ENCODE peak calls at places on chromosome 4, in ten cellular contexts. Y, P, E, M, W, N, G, R, U and Q are unnamed samples.

GRCh38 chr4:117491531-117491930 is 406.2 kb upstream of the TRAM1L1 start:
- DNase-seq in Y (no peak), P (no peak), E (no peak), M (no peak), W (no peak), N (no peak), G (no peak), R (no peak), U (no peak), Q (no peak)

GRCh38 chr4:73376962-73377361 is 27.1 kb upstream of the ALB start:
- DNase-seq in Y (no peak), P (no peak), E (no peak), M (no peak), W (no peak), N (no peak), G (no peak), R (no peak), U (no peak), Q (no peak)

GRCh38 chr4:54173281-54173912 is 55.7 kb upstream of the PDGFRA start:
- DNase-seq in Y (no peak), P (no peak), E (no peak), M (no peak), W (no peak), N (no peak), G (no peak), R (no peak), U (no peak), Q (peak; percentile 42)

GRCh38 chr4:62835579-62835978 is 1573.7 kb downstream of the TECRL start:
- DNase-seq in Y (no peak), P (no peak), E (no peak), M (no peak), W (no peak), N (no peak), G (no peak), R (no peak), U (no peak), Q (no peak)

GRCh38 chr4:169841776-169842175 is 84.0 kb upstream of the HPF1 start:
- DNase-seq in Y (no peak), P (no peak), E (no peak), M (no peak), W (no peak), N (no peak), G (no peak), R (no peak), U (no peak), Q (no peak)

GRCh38 chr4:18508801-18509200 is 487.2 kb upstream of the LCORL start:
- DNase-seq in Y (no peak), P (no peak), E (no peak), M (no peak), W (no peak), N (no peak), G (no peak), R (no peak), U (no peak), Q (no peak)

GRCh38 chr4:128310266-128310697 is 22.7 kb upstream of the PGRMC2 start:
- DNase-seq in Y (no peak), P (no peak), E (peak; percentile 34), M (no peak), W (no peak), N (no peak), G (peak; percentile 75), R (no peak), U (no peak), Q (no peak)

GRCh38 chr4:73259552-73260140 is 1.0 kb upstream of the ANKRD17 start:
- DNase-seq in Y (no peak), P (no peak), E (peak; percentile 38), M (no peak), W (peak; percentile 54), N (no peak), G (no peak), R (peak; percentile 51), U (no peak), Q (peak; percentile 2)

GRCh38 chr4:108449139-108449538 is 171.2 kb upstream of the RPL34 start:
- DNase-seq in Y (no peak), P (no peak), E (no peak), M (no peak), W (no peak), N (no peak), G (no peak), R (no peak), U (no peak), Q (no peak)

GRCh38 chr4:108450236-108450898 is 170.0 kb upstream of the RPL34 start:
- DNase-seq in Y (no peak), P (no peak), E (no peak), M (no peak), W (no peak), N (no peak), G (no peak), R (no peak), U (no peak), Q (no peak)

GRCh38 chr4:108443585-108443984 is 176.8 kb upstream of the RPL34 start:
- DNase-seq in Y (no peak), P (no peak), E (no peak), M (no peak), W (no peak), N (no peak), G (no peak), R (no peak), U (no peak), Q (no peak)

DNA sequence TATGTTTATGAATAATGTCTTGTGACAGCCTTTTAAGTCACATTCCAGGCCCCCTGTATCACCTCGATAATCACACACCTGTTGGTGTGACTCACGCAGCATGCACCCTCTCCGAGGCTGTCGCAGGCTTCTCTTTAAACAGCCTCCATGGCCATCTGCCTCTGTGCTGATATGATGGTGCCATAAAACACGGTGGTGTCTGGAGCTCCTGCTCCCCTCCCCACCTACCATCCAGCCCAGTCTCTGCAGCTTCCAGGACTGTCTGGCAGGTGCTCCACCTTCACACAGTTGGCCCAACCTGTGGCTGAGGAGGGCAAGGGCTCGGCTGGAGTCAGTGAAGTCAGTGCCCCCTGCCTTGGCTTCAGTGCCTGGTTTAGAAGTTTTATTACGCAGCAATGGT is 173.8 kb upstream of the RPL34 start:
- DNase-seq in Y (no peak), P (no peak), E (peak; percentile 78), M (no peak), W (no peak), N (no peak), G (peak; percentile 45), R (no peak), U (no peak), Q (no peak)
- H3K27me3 ChIP-seq in Y (no peaks in the 10 kb centered on the region), P (no peaks in the 10 kb centered on the region), E (no peaks in the 10 kb centered on the region), M (no peaks in the 10 kb centered on the region), W (no peaks in the 10 kb centered on the region), N (no peaks in the 10 kb centered on the region), G (no peaks in the 10 kb centered on the region), R (no peaks in the 10 kb centered on the region), U (no peaks in the 10 kb centered on the region), Q (no peaks in the 10 kb centered on the region)

GRCh38 chr4:158622251-158622650 is 49.4 kb downstream of the C4orf46 start:
- DNase-seq in Y (no peak), P (no peak), E (no peak), M (no peak), W (no peak), N (no peak), G (no peak), R (no peak), U (no peak), Q (no peak)

GRCh38 chr4:158624889-158625478 is 46.7 kb downstream of the C4orf46 start:
- DNase-seq in Y (no peak), P (peak; percentile 57), E (peak; percentile 60), M (no peak), W (no peak), N (no peak), G (peak; percentile 18), R (no peak), U (no peak), Q (peak; percentile 24)

GRCh38 chr4:158630893-158631292 is 40.8 kb downstream of the C4orf46 start:
- DNase-seq in Y (no peak), P (no peak), E (peak; percentile 4), M (no peak), W (no peak), N (no peak), G (peak; percentile 34), R (no peak), U (no peak), Q (peak; percentile 53)

GRCh38 chr4:158621729-158622128 is 50.0 kb downstream of the C4orf46 start:
- DNase-seq in Y (no peak), P (no peak), E (no peak), M (no peak), W (no peak), N (no peak), G (no peak), R (no peak), U (no peak), Q (no peak)

DNA sequence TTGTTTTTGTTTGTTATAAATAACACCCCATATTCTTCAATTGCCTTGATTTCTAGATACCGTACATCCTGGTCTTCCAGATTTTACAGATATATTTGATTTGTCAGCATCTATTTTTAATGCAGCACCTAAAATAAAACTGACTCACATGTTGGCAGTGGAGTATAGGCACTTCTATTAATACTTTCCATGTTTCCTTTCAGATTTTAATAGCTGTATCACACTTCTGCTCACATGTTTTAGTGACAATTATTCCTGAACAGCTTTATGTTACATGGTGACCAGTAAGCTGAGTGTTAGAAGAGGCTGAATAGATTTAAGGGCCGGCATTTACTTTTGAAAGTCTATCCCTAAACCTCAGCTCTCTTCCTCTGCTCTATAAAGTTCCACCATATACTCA is 46.1 kb downstream of the C4orf46 start:
- DNase-seq in Y (no peak), P (no peak), E (no peak), M (no peak), W (no peak), N (no peak), G (no peak), R (no peak), U (no peak), Q (no peak)
- H3K4me3 ChIP-seq in Y (peak overlapping the region; percentile 15), P (no peak overlapping the region), E (no peak overlapping the region), M (no peak overlapping the region), W (no peak overlapping the region), N (no peak overlapping the region), G (no peak overlapping the region), R (no peak overlapping the region), U (no peak overlapping the region), Q (no peak overlapping the region)

DNA sequence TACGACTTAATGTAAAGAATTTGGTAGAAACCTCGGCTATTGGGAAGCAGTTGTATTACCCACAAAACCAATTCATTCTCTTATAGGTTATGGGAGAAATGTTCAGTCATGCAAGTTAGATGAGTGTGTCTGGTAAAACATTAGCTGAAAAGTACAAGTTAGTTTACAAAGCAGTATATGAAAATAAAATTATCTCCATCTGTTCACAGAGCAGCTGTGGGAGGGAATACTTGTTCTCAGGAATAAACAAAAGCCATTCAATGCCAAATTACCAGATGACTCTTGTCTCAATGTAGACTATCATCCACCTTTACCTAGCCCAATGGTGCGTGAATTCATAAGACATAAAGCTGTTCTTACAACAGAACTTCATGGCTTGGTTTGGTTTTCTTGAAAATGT is 28.6 kb downstream of the STAP1 start:
- DNase-seq in Y (no peak), P (no peak), E (no peak), M (no peak), W (no peak), N (no peak), G (no peak), R (no peak), U (no peak), Q (no peak)
- H3K36me3 ChIP-seq in Y (no peaks in the 10 kb centered on the region), P (no peaks in the 10 kb centered on the region), E (no peaks in the 10 kb centered on the region), M (no peaks in the 10 kb centered on the region), W (no peaks in the 10 kb centered on the region), N (no peaks in the 10 kb centered on the region), G (no peaks in the 10 kb centered on the region), R (no peaks in the 10 kb centered on the region), U (no peaks in the 10 kb centered on the region), Q (no peaks in the 10 kb centered on the region)

GRCh38 chr4:37858877-37859276 is 32.0 kb upstream of the TBC1D1 start:
- DNase-seq in Y (no peak), P (no peak), E (no peak), M (no peak), W (no peak), N (no peak), G (no peak), R (no peak), U (no peak), Q (no peak)

GRCh38 chr4:37858112-37858511 is 31.6 kb downstream of the PGM2 start:
- DNase-seq in Y (no peak), P (no peak), E (no peak), M (no peak), W (no peak), N (no peak), G (no peak), R (no peak), U (no peak), Q (no peak)
- H3K27me3 ChIP-seq in Y (no peaks in the 10 kb centered on the region), P (no peaks in the 10 kb centered on the region), E (no peaks in the 10 kb centered on the region), M (no peaks in the 10 kb centered on the region), W (no peaks in the 10 kb centered on the region), N (no peaks in the 10 kb centered on the region), G (no peaks in the 10 kb centered on the region), R (no peaks in the 10 kb centered on the region), U (no peaks in the 10 kb centered on the region), Q (no peaks in the 10 kb centered on the region)